ENCODE peak calls at places on chromosome 10, in ten cellular contexts. T is BJ; C is stomach; G is WTC11; D is K562; O is RWPE1; X is cardiac fibroblast; Q is CD8-positive, alpha-beta T cell; M is CD4-positive, alpha-beta T cell; B is fibroblast of pulmonary artery. F is an unnamed sample.

GRCh38 chr10:100877451-100877850 is 35.3 kb upstream of the SLF2 start:
- DNase-seq in X (no peak), B (no peak), Q (no peak), O (no peak), G (no peak), T (no peak), C (no peak), D (no peak), M (no peak), F (no peak)

GRCh38 chr10:52729259-52730104 is 43.1 kb downstream of the MBL2 start:
- DNase-seq in B (peak), O (peak), M (no peak), C (no peak), T (peak), G (no peak), D (no peak), X (peak), Q (no peak), F (no peak)

GRCh38 chr10:75165684-75166622 is 44.6 kb upstream of the VDAC2 start:
- DNase-seq in G (no peak), X (peak), B (peak), C (no peak), Q (no peak), O (no peak), D (no peak), M (no peak), T (no peak), F (no peak)

GRCh38 chr10:104349623-104350142 is 4.0 kb upstream of the CFAP58 start:
- DNase-seq in T (no peak), M (no peak), B (peak), X (peak), O (peak), C (no peak), Q (no peak), G (no peak), D (no peak), F (no peak)

GRCh38 chr10:95341716-95342130 is 50.9 kb upstream of the PDLIM1 start:
- DNase-seq in X (peak), D (no peak), C (no peak), T (peak), M (no peak), B (peak), G (no peak), O (no peak), Q (no peak), F (no peak)

GRCh38 chr10:110811791-110812581 is 59.7 kb upstream of the PDCD4 start:
- DNase-seq in G (no peak), D (no peak), X (no peak), M (no peak), B (no peak), Q (no peak), T (no peak), C (peak), O (no peak), F (no peak)

GRCh38 chr10:119724630-119725549 is 960 bp upstream of the INPP5F start:
- DNase-seq in B (peak), M (no peak), O (no peak), X (peak), C (no peak), D (no peak), Q (no peak), G (no peak), T (no peak), F (no peak)

GRCh38 chr10:112215342-112215774 is 31.8 kb upstream of the GPAM start:
- DNase-seq in D (no peak), X (no peak), G (no peak), C (peak), M (no peak), O (no peak), B (peak), T (no peak), Q (no peak), F (no peak)

GRCh38 chr10:73183882-73184281 is 16.0 kb downstream of the FAM149B1 start:
- DNase-seq in C (no peak), Q (no peak), B (peak), M (no peak), X (peak), T (no peak), D (no peak), G (no peak), O (no peak), F (no peak)

GRCh38 chr10:84329094-84329611 is 764 bp downstream of the CCSER2 start:
- DNase-seq in O (no peak), G (no peak), D (peak), M (peak), T (no peak), B (peak), Q (peak), X (peak), C (no peak), F (no peak)

GRCh38 chr10:22477365-22478287 is 132.3 kb downstream of the SPAG6 start:
- DNase-seq in O (no peak), Q (no peak), C (no peak), X (no peak), B (no peak), M (no peak), T (no peak), G (peak), D (no peak), F (no peak)

GRCh38 chr10:69069090-69070042 is 18.5 kb upstream of the SRGN start:
- DNase-seq in Q (no peak), B (no peak), C (no peak), O (no peak), G (no peak), D (peak), T (no peak), M (no peak), X (no peak), F (no peak)

GRCh38 chr10:1572519-1573333 is 164.6 kb downstream of the ADARB2 start:
- DNase-seq in B (no peak), D (no peak), M (no peak), T (no peak), O (no peak), G (no peak), C (no peak), Q (no peak), X (no peak), F (no peak)
- TF ChIP-seq CTCF in B (no peak), D (no peak), M (no peak), T (no peak), O (no peak), G (no peak), C (no peak), Q (no peak), X (no peak), F (no peak)

GRCh38 chr10:86646532-86646931 is 7.8 kb upstream of the OPN4 start:
- DNase-seq in O (no peak), G (no peak), Q (no peak), X (no peak), M (no peak), B (no peak), D (no peak), C (peak), T (no peak), F (no peak)

GRCh38 chr10:86644412-86645110 is 9.8 kb upstream of the OPN4 start:
- DNase-seq in T (no peak), B (no peak), D (no peak), G (no peak), M (no peak), X (peak), O (no peak), Q (no peak), C (no peak), F (no peak)

GRCh38 chr10:86645111-86645445 is 9.3 kb upstream of the OPN4 start:
- DNase-seq in M (no peak), T (no peak), Q (no peak), D (no peak), O (no peak), G (no peak), C (peak), X (no peak), B (no peak), F (no peak)

GRCh38 chr10:86642021-86642420 is 12.3 kb upstream of the OPN4 start:
- DNase-seq in M (no peak), Q (no peak), C (no peak), B (no peak), D (no peak), T (no peak), O (no peak), G (no peak), X (no peak), F (no peak)

DNA sequence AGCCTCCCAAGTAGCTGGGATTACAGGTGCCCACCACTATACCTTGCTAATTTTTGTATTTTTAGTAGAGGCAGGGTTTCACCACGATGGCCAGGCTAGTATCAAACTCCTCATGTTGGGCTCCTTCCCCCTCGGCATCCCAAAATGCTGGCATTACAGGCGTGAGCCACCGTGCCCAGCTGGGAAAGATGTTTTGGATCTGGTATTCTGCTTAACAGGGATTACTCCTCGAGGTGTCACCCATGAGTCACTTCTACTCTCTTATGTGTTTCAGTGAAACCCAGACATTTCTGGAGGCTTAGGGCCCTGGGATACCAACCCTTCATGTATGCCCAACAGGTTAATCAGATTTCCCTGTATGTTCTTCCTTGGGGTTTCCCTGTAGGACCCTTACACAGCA is 11.8 kb upstream of the OPN4 start:
- DNase-seq in C (no peak), M (no peak), B (no peak), X (peak), Q (no peak), D (peak), O (peak), T (no peak), G (no peak), F (no peak)
- TF ChIP-seq CTCF in C (no peak), M (no peak), B (no peak), X (no peak), Q (no peak), D (no peak), O (no peak), T (peak), G (no peak), F (no peak)

GRCh38 chr10:92590623-92591549 is 2.0 kb upstream of the KIF11 start:
- DNase-seq in Q (no peak), C (no peak), M (no peak), X (peak), O (no peak), G (peak), B (peak), T (no peak), D (peak), F (no peak)
- TF ChIP-seq CTCF in Q (no peak), C (no peak), M (no peak), X (peak), O (no peak), G (no peak), B (peak), T (peak), D (peak), F (no peak)

GRCh38 chr10:113679463-113680171 is at the start of gene CASP7:
- DNase-seq in T (no peak), D (peak), C (peak), M (peak), O (peak), X (peak), B (peak), G (peak), Q (peak), F (peak)
- TF ChIP-seq CTCF in T (peak), D (peak), C (no peak), M (peak), O (peak), X (no peak), B (no peak), G (peak), Q (no peak), F (no peak)

GRCh38 chr10:19488592-19489280 is 327.5 kb upstream of the PLXDC2 start:
- DNase-seq in D (no peak), T (no peak), Q (no peak), X (peak), C (no peak), G (peak), M (no peak), B (no peak), O (no peak), F (no peak)
- TF ChIP-seq CTCF in D (no peak), T (no peak), Q (no peak), X (no peak), C (no peak), G (no peak), M (no peak), B (no peak), O (no peak), F (no peak)

GRCh38 chr10:88457680-88458079 is 125.4 kb downstream of the RNLS start:
- DNase-seq in X (no peak), G (no peak), Q (no peak), B (no peak), C (no peak), M (peak), T (no peak), O (no peak), D (no peak), F (no peak)
- TF ChIP-seq CTCF in X (no peak), G (no peak), Q (no peak), B (no peak), C (no peak), M (no peak), T (no peak), O (no peak), D (no peak), F (no peak)

DNA sequence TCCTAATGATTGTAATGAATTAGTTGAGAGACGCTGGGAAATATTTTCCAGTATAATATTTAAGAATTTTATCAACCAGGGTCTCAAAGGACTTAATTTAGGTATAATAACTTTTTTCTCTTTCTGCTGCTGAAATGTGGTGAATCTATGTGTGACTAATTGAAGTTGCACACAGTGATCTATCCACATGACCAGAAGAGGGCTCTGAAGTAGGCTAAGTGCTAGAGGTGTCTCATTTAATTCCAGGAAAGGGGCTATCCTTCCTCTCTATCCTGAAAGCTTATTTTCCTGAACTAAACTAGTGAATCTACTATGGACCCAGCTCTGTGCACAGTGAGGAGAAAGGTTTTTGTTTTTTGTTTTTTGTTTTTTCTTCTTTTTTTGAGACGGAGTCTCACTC is 294.4 kb upstream of the MYO3A start:
- DNase-seq in O (no peak), T (no peak), C (no peak), M (no peak), Q (no peak), B (peak), X (peak), D (no peak), G (no peak), F (no peak)
- TF ChIP-seq CTCF in O (no peak), T (no peak), C (no peak), M (no peak), Q (no peak), B (peak), X (no peak), D (peak), G (no peak), F (no peak)

DNA sequence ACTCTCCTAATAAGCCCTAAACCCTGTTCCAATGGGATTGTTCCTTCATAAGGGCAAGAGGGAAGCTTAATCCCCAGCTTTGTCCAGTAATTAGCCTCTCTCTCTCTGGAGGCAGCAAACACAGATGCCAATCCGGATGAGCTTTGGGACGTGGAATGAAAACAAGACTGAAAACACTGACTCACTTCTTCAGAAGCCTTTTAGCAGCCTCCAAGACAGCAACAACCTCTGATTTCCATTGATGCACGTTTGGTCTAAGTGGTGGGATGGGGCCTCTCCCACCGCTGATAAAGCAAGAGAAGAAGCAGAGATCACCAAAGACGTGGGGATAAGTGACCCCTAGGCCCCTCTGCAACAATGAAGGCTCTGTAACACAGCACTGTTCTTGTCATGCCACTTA is 5.8 kb upstream of the GFRA1 start:
- DNase-seq in D (no peak), C (no peak), O (no peak), T (no peak), Q (no peak), M (no peak), X (no peak), B (no peak), G (no peak), F (no peak)
- TF ChIP-seq CTCF in D (no peak), C (no peak), O (no peak), T (no peak), Q (no peak), M (no peak), X (no peak), B (no peak), G (no peak), F (no peak)

F was measured in omental fat pad.